ENCODE peak calls at places on chromosomes 4 and X, in four cellular contexts. A is right lobe of liver, E is body of pancreas, X is dorsolateral prefrontal cortex. P is an unnamed sample.

GRCh38 chr4:152556283-152556682 is 20.4 kb upstream of the FBXW7 start:
- DNase-seq in A (no peak), X (no peak), E (no peak), P (no peak)

GRCh38 chr4:85861064-85861767 is 386.3 kb downstream of the ARHGAP24 start:
- DNase-seq in X (no peak), E (peak; percentile 33), A (no peak), P (no peak)

GRCh38 chr4:155005395-155006087 is 202.9 kb upstream of the NPY2R start:
- DNase-seq in X (no peak), E (no peak), A (no peak), P (no peak)

GRCh38 chr4:52635560-52635959 is 23.5 kb downstream of the USP46 start:
- DNase-seq in A (no peak), E (no peak), X (no peak), P (no peak)

GRCh38 chr4:90582087-90582486 is 454.9 kb downstream of the CCSER1 start:
- DNase-seq in E (no peak), X (no peak), A (no peak), P (no peak)

GRCh38 chr4:126799471-126799870 is 833.3 kb upstream of the INTU start:
- DNase-seq in E (no peak), A (no peak), X (no peak), P (no peak)

GRCh38 chrX:17285983-17286382 is 89.0 kb upstream of the NHS start:
- DNase-seq in A (no peak), E (no peak), X (no peak), P (no peak)

GRCh38 chrX:141455103-141455502 is 129.4 kb downstream of the SPANXA1 start:
- DNase-seq in A (no peak), X (no peak), E (no peak), P (no peak)

GRCh38 chr4:142194905-142195304 is 558.5 kb downstream of the IL15 start:
- DNase-seq in E (no peak), A (no peak), X (no peak), P (no peak)

GRCh38 chr4:184958127-184958806 is 60.0 kb upstream of the HELT start:
- DNase-seq in A (no peak), E (no peak), X (no peak), P (no peak)

GRCh38 chrX:50697691-50698090 is 116.3 kb downstream of the SHROOM4 start:
- DNase-seq in E (no peak), X (no peak), A (no peak), P (no peak)

GRCh38 chr4:132572210-132572609 is 576.9 kb upstream of the PCDH10 start:
- DNase-seq in E (no peak), A (no peak), X (no peak), P (no peak)

GRCh38 chr4:163736876-163737275 is 242.4 kb downstream of the TMA16 start:
- DNase-seq in X (no peak), E (no peak), A (no peak), P (no peak)

GRCh38 chrX:149628280-149628679 is 3.3 kb downstream of the TMEM185A start:
- DNase-seq in E (no peak), X (no peak), A (no peak), P (no peak)
- H3K4me3 ChIP-seq in E (no peak overlapping the region), X (no peak overlapping the region), A (no peak overlapping the region), P (no peak overlapping the region)

GRCh38 chrX:116657071-116657470 is 194.3 kb upstream of the CT83 start:
- DNase-seq in A (no peak), X (no peak), E (no peak), P (no peak)
- TF ChIP-seq CTCF in A (peak; percentile 37), X (no peak), E (no peak), P (no peak)

GRCh38 chr4:6345096-6345830 is 75.6 kb downstream of the WFS1 start:
- DNase-seq in X (no peak), E (no peak), A (peak; percentile 37), P (no peak)

GRCh38 chr4:6343950-6344408 is 74.3 kb downstream of the WFS1 start:
- DNase-seq in A (peak; percentile 45), X (no peak), E (peak; percentile 63), P (peak; percentile 54)

GRCh38 chr4:6341696-6342095 is 72.0 kb downstream of the WFS1 start:
- DNase-seq in A (peak; percentile 5), X (no peak), E (no peak), P (no peak)

GRCh38 chr4:6340446-6341015 is 70.9 kb downstream of the WFS1 start:
- DNase-seq in A (peak; percentile 19), X (no peak), E (no peak), P (no peak)

GRCh38 chr4:6342530-6343293 is 73.1 kb downstream of the WFS1 start:
- DNase-seq in A (peak; percentile 43), X (peak; percentile 84), E (no peak), P (no peak)
- H3K27ac ChIP-seq in A (no peak overlapping the region), X (peak overlapping the region; percentile 55), E (no peak overlapping the region), P (no peak overlapping the region)

DNA sequence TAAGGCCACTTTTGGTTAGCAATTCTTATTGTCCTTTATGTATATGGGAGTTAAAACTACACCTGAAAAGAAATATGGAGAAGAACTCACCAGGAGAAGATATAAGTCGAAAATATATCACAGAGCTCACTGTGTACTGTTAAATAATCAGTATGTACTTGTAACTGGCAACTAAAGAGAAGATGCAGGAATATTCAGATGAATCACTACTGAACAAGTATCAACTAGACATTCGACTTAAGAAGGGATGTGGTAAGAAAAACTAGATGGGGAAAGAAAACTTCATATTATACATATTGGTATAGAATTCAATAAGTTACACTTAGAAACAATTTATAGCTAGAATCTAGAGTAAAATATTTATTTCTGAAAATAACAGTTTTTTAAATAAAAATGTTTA is 230.0 kb downstream of the CAMK2D start:
- DNase-seq in E (no peak), A (no peak), X (no peak), P (no peak)
- H3K4me3 ChIP-seq in E (no peak overlapping the region), A (no peak overlapping the region), X (no peak overlapping the region), P (no peak overlapping the region)

GRCh38 chrX:131332331-131332730 is 43.2 kb upstream of the IGSF1 start:
- DNase-seq in A (no peak), E (no peak), X (no peak), P (no peak)

GRCh38 chrX:131331152-131331551 is 42.0 kb upstream of the IGSF1 start:
- DNase-seq in E (no peak), X (no peak), A (no peak), P (no peak)

GRCh38 chrX:131330735-131331134 is 41.6 kb upstream of the IGSF1 start:
- DNase-seq in E (no peak), X (no peak), A (no peak), P (no peak)
- TF ChIP-seq CTCF in E (no peak), X (no peak), A (no peak), P (no peak)

GRCh38 chr4:158208931-158209640 is 1.2 kb upstream of the TMEM144 start:
- DNase-seq in E (no peak), A (no peak), X (no peak), P (no peak)

GRCh38 chr4:158211288-158211687 is 1.0 kb downstream of the TMEM144 start:
- DNase-seq in X (no peak), E (peak; percentile 20), A (no peak), P (no peak)

DNA sequence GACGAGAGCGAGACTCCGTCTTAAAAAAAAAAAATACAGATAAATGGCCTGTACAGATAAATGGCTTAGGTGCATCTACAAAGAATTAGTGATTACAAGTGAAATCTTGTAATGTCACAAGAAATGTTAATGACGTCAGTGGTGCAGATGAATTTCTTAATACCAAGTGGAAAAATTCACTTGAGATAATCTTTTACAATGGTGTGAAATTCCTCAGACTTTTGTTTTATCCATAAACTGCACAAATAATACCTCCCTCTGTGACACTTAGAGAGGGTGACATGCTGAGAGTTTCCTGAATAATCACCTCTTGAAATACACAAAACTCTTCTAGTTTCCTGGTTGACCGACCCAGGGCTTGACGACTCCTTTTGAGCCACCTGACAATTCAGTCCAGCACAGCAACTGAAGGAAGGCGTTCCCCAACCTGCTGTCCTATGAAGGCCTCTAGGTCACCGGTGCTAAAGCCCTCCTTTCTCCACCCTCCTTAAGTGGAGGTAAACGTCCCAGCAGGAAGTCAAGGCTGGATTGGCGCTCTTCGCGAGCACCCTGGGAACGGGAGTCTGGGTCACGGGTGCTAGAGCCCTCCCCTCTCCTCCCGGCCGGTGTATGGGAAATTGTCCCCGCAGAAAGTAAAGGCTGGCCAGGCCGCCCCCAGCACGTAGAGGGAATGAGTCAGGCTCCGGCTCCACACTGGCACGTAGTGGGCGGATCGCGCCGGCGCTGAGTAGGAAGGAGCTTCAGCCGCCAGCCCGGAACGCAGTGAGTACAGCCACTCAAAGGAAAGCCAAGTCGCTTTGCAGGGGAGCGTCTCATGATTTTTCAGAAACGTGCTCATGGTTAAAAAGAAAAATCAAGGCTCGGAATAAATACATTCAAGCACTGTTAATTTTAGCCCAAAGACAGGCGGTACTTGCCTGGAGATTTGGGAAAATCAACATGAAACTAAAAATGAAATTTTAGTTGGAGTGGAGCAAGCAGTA is at the start of gene TMEM144:
- DNase-seq in A (peak; percentile 91), X (peak; percentile 97), E (peak; percentile 94), P (peak; percentile 95)
- H3K27ac ChIP-seq in A (peak within 1 kb of the TSS; percentile 68), X (peak within 1 kb of the TSS; percentile 98), E (peak within 1 kb of the TSS; percentile 87), P (peak within 1 kb of the TSS; percentile 87)

GRCh38 chr4:106854970-106855369 is 181.1 kb downstream of the DKK2 start:
- DNase-seq in X (no peak), E (no peak), A (no peak), P (no peak)
- H3K4me3 ChIP-seq in X (no peak overlapping the region), E (no peak overlapping the region), A (no peak overlapping the region), P (no peak overlapping the region)

GRCh38 chr4:2354127-2354526 is 64.3 kb downstream of the ZFYVE28 start:
- DNase-seq in X (no peak), A (peak; percentile 30), E (no peak), P (no peak)
- TF ChIP-seq CTCF in X (no peak), A (no peak), E (no peak), P (no peak)

GRCh38 chr4:138595731-138596465 is 353.7 kb upstream of the SLC7A11 start:
- DNase-seq in A (no peak), X (no peak), E (peak; percentile 21), P (no peak)
- H3K27ac ChIP-seq in A (no peak overlapping the region), X (no peak overlapping the region), E (no peak overlapping the region), P (no peak overlapping the region)